ENCODE peak calls at places on chromosome 10, in four cellular contexts. R, V, C and M are unnamed samples.

GRCh38 chr10:123318516-123318915 is 164.3 kb downstream of the BUB3 start:
- DNase-seq in C (no peak), R (no peak), V (no peak), M (peak)

GRCh38 chr10:73997806-73998622 is at the start of gene VCL:
- DNase-seq in V (peak), R (peak), C (peak), M (peak)

GRCh38 chr10:7251696-7252465 is 159.0 kb downstream of the SFMBT2 start:
- DNase-seq in V (no peak), R (no peak), C (no peak), M (no peak)

GRCh38 chr10:17643339-17643754 is 604 bp upstream of the STAM start:
- DNase-seq in C (no peak), V (peak), R (peak), M (no peak)

GRCh38 chr10:98289802-98290209 is 21.8 kb upstream of the LOXL4 start:
- DNase-seq in V (no peak), R (no peak), C (no peak), M (no peak)

GRCh38 chr10:132306951-132307751 is 599 bp downstream of the STK32C start:
- DNase-seq in C (no peak), R (no peak), V (peak), M (no peak)

GRCh38 chr10:99456207-99456606 is 25.8 kb upstream of the GOT1 start:
- DNase-seq in V (no peak), R (no peak), C (no peak), M (no peak)

GRCh38 chr10:121310151-121310711 is 288.0 kb downstream of the FGFR2 start:
- DNase-seq in C (peak), V (peak), R (no peak), M (no peak)

GRCh38 chr10:73780301-73780700 is 1.5 kb upstream of the CHCHD1 start:
- DNase-seq in R (no peak), C (no peak), V (no peak), M (no peak)

GRCh38 chr10:80964955-80965614 is 427.4 kb downstream of the SH2D4B start:
- DNase-seq in R (no peak), C (no peak), V (no peak), M (no peak)

GRCh38 chr10:68871105-68871711 is 29.9 kb upstream of the DDX50 start:
- DNase-seq in R (peak), V (peak), C (peak), M (no peak)

GRCh38 chr10:114043532-114044250 is at the start of gene ADRB1:
- DNase-seq in R (peak), V (peak), C (peak), M (no peak)

GRCh38 chr10:110993024-110993693 is 73.8 kb downstream of the SHOC2 start:
- DNase-seq in R (peak), V (no peak), C (no peak), M (no peak)

GRCh38 chr10:2891073-2891769 is 176.1 kb upstream of the PFKP start:
- DNase-seq in R (no peak), V (peak), C (no peak), M (no peak)

GRCh38 chr10:19654576-19654975 is 161.7 kb upstream of the PLXDC2 start:
- DNase-seq in C (no peak), V (no peak), R (peak), M (no peak)

GRCh38 chr10:9951481-9952257 is 1066.0 kb upstream of the CELF2 start:
- DNase-seq in R (peak), V (no peak), C (no peak), M (no peak)

GRCh38 chr10:128316925-128317324 is 190.7 kb upstream of the MKI67 start:
- DNase-seq in V (peak), R (no peak), C (no peak), M (no peak)

GRCh38 chr10:75528392-75528791 is 97.0 kb downstream of the LRMDA start:
- DNase-seq in R (no peak), C (no peak), V (no peak), M (no peak)

GRCh38 chr10:132915411-132915810 is 27.0 kb downstream of the CFAP46 start:
- DNase-seq in C (no peak), V (no peak), R (no peak), M (no peak)

GRCh38 chr10:60849762-60850161 is 71.5 kb downstream of the CDK1 start:
- DNase-seq in C (no peak), V (no peak), R (no peak), M (no peak)

GRCh38 chr10:93386496-93387369 is 95.4 kb downstream of the MYOF start:
- DNase-seq in R (no peak), V (no peak), C (no peak), M (no peak)

GRCh38 chr10:100784126-100784525 is 38.7 kb downstream of the PAX2 start:
- DNase-seq in C (no peak), R (no peak), V (no peak), M (no peak)

GRCh38 chr10:61822781-61823230 is 78.7 kb upstream of the ARID5B start:
- DNase-seq in V (no peak), R (peak), C (no peak), M (no peak)

GRCh38 chr10:68811367-68812009 is 15.8 kb upstream of the STOX1 start:
- DNase-seq in C (no peak), V (no peak), R (no peak), M (no peak)

GRCh38 chr10:86523348-86523747 is 1.8 kb upstream of the WAPL start:
- DNase-seq in R (peak), C (no peak), V (peak), M (no peak)

GRCh38 chr10:21509391-21510217 is 15.9 kb downstream of the SKIDA1 start:
- DNase-seq in R (no peak), C (no peak), V (peak), M (no peak)

GRCh38 chr10:11112718-11113117 is 95.0 kb downstream of the CELF2 start:
- DNase-seq in V (no peak), R (peak), C (no peak), M (no peak)

GRCh38 chr10:11107953-11108352 is 90.3 kb downstream of the CELF2 start:
- DNase-seq in C (no peak), R (no peak), V (peak), M (no peak)

GRCh38 chr10:11109590-11109989 is 91.9 kb downstream of the CELF2 start:
- DNase-seq in R (no peak), V (no peak), C (no peak), M (no peak)

GRCh38 chr10:11108356-11108755 is 90.7 kb downstream of the CELF2 start:
- DNase-seq in C (no peak), R (no peak), V (peak), M (no peak)

DNA sequence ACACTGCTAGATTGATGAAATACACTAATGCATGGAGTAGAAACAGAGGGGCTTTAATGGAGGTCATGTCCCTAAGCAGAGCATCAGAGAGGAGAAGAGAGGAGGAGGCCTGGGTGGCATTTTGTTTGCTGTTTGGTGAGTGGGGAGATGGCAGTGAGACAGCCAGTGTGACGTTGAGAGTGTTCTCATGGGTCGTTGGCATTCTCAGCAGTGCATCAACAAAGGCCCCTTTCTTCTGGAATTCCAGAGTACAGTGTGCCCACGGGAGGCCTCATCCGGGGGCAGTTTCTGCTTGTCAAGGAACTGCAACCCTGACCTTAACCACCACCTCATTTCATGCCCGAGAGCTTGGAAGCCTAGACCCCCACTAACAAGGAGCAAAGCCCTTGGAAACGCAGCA is 92.8 kb downstream of the CELF2 start:
- DNase-seq in R (no peak), V (no peak), C (no peak), M (no peak)
- H2BK15ac ChIP-seq in R (no peak), V (no peak), C (no peak), M (no peak)

GRCh38 chr10:6144609-6145413 is 56.0 kb downstream of the RBM17 start:
- DNase-seq in C (peak), V (peak), R (peak), M (no peak)

GRCh38 chr10:6146921-6147320 is 55.8 kb upstream of the PFKFB3 start:
- DNase-seq in R (no peak), C (no peak), V (no peak), M (no peak)

GRCh38 chr10:6145414-6145978 is 56.7 kb downstream of the RBM17 start:
- DNase-seq in V (peak), R (no peak), C (no peak), M (no peak)

GRCh38 chr10:6148251-6148691 is 54.5 kb upstream of the PFKFB3 start:
- DNase-seq in V (no peak), R (no peak), C (no peak), M (no peak)

DNA sequence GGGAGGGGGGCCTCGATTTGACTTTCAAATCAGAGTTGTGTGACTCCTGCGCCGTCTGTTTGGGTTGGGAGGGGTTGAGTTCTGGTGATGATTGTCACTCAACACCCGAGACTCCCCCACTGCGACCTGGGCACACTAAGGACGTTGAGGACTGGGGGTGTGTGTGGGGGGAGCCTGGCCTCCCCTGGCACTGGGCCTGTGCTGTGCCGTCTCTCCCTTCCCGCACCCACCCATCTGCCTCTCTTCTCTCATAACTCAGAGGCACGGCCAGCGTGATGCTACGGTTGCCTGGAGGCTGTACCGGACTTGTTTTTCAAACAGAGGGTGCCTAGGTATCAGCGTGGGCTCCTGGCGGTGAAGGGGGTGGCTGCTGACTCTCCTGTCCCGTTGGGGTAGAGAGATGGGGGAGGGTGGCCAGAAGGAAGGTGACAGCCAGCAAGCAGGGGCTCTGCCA is 56.7 kb upstream of the PFKFB3 start:
- DNase-seq in R (no peak), V (no peak), C (no peak), M (no peak)
- H2BK15ac ChIP-seq in R (no peak), V (no peak), C (peak), M (no peak)

DNA sequence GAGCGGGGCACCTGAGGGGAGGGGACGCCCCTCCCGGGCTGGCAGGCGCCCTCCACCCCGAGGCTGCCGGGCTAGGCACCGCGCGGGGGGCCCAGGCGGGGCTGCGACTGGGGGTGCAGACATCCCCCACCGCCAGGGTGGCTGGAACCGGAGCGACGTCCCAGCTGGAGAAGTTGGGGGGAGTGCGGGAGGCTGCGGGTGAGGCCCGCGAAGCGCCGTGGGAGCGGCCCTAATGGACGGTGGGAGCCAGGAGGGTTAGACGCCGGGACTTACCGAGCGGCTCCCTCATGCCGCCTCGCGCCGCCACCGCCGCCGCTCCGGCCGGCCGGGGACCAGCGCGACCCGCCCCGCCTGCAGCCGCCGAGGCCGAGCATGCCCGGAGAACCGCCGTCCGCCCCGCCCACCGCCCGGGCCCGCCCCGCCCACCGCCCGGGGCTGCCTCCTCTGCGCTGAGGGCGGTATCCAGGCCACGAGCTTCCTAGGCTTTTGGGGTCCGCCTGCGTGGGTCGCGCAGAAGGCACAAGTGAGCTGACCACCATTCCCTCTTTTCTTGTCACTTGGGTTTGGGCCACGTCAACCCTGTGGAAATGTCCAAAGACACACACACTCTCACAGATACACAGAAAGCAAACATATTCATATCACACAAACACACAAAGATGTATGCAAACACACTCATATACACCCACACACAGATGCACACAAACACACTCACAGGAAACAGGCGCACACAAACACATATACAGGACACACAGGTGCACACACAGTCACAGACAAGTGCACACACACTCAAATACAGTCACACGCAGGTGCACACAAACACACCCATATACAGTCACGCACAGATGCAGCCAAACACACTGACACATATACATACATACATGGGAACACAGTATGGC is at the start of gene JCAD:
- DNase-seq in V (peak), C (peak), R (no peak), M (no peak)
- H2BK15ac ChIP-seq in V (no peak), C (peak), R (peak), M (peak)

GRCh38 chr10:94757916-94758315 is 4.6 kb upstream of the CYP2C19 start:
- DNase-seq in V (peak), R (no peak), C (no peak), M (no peak)
- H2BK15ac ChIP-seq in V (no peak), R (no peak), C (no peak), M (no peak)

GRCh38 chr10:66928791-66929190 is 3.0 kb downstream of the LRRTM3 start:
- DNase-seq in C (no peak), R (no peak), V (no peak), M (no peak)
- H2BK15ac ChIP-seq in C (no peak), R (no peak), V (no peak), M (no peak)